ENCODE peak calls at places on chromosomes 16 and 17, in nine cellular contexts. X is gastrocnemius medialis; A is CD4-positive, alpha-beta memory T cell; Y is naive thymus-derived CD8-positive, alpha-beta T cell; D is astrocyte of the hippocampus; K is activated CD8-positive, alpha-beta memory T cell treated with anti-CD3 and anti-CD28 coated beads, Interleukin-2, amount 10 ng/mL, durations not matched to agents 7 days and 5 days; O is neuronal stem cell; L is activated naive CD4-positive, alpha-beta T cell treated with anti-CD3 and anti-CD28 coated beads, Interleukin-2, amount 50 U/mL, for 16 hours; N is left cardiac atrium. J is an unnamed sample.

GRCh38 chr17:80942360-80943345 is 49.0 kb upstream of the CHMP6 start:
- DNase-seq in N (peak), K (no peak), Y (no peak), X (peak), L (peak), D (peak), A (no peak), O (no peak), J (peak)

GRCh38 chr17:47742319-47743181 is 9.5 kb downstream of the TBX21 start:
- DNase-seq in X (no peak), N (no peak), K (no peak), A (no peak), L (peak), Y (peak), O (peak), D (peak), J (peak)

GRCh38 chr16:8863594-8864424 is 5.0 kb downstream of the CARHSP1 start:
- DNase-seq in N (peak), D (no peak), A (no peak), O (no peak), L (no peak), Y (no peak), K (no peak), X (no peak), J (no peak)

GRCh38 chr17:4472281-4472680 is 26.4 kb upstream of the SPNS2 start:
- DNase-seq in A (no peak), D (no peak), L (no peak), K (no peak), O (no peak), Y (no peak), N (no peak), X (no peak), J (no peak)

GRCh38 chr16:67403976-67404555 is 10.8 kb upstream of the TPPP3 start:
- DNase-seq in A (no peak), K (no peak), L (no peak), D (no peak), X (no peak), O (no peak), N (no peak), Y (no peak), J (no peak)

GRCh38 chr17:78890111-78890897 is 12.7 kb downstream of the CEP295NL start:
- DNase-seq in D (no peak), N (peak), X (peak), A (peak), O (no peak), K (peak), L (peak), Y (peak), J (peak)

GRCh38 chr17:45410144-45411091 is 22.3 kb downstream of the ARHGAP27 start:
- DNase-seq in L (peak), Y (peak), K (peak), O (no peak), N (no peak), D (no peak), X (no peak), A (peak), J (no peak)

GRCh38 chr17:5781236-5781927 is 197.1 kb upstream of the NLRP1 start:
- DNase-seq in A (no peak), K (no peak), L (no peak), Y (no peak), N (no peak), O (no peak), X (no peak), D (no peak), J (no peak)

GRCh38 chr16:275041-275621 is 613 bp downstream of the RGS11 start:
- DNase-seq in L (no peak), K (no peak), O (no peak), N (no peak), A (peak), D (no peak), X (no peak), Y (no peak), J (no peak)

GRCh38 chr17:32355649-32356377 is 5.9 kb downstream of the ZNF207 start:
- DNase-seq in L (no peak), X (no peak), K (no peak), D (no peak), N (no peak), O (no peak), A (no peak), Y (no peak), J (no peak)

GRCh38 chr16:23874613-23875294 is 39.0 kb downstream of the PRKCB start:
- DNase-seq in Y (no peak), D (peak), X (no peak), A (no peak), O (no peak), L (no peak), K (no peak), N (no peak), J (no peak)

GRCh38 chr17:66551839-66552238 is 249.4 kb downstream of the PRKCA start:
- DNase-seq in N (no peak), O (no peak), K (no peak), Y (no peak), A (no peak), L (no peak), D (no peak), X (no peak), J (no peak)

GRCh38 chr16:57892041-57892440 is 78.9 kb downstream of the CNGB1 start:
- DNase-seq in A (no peak), K (no peak), D (peak), X (no peak), L (no peak), N (no peak), Y (no peak), O (no peak), J (no peak)